ENCODE peak calls at places on chromosomes 13 and 19, in seven cellular contexts. One of them, this sample, is unnamed.

GRCh38 chr19:29927944-29928669 is 13.9 kb upstream of the URI1 start:
- DNase-seq in GM04503: no peak
- DNase-seq in nephron progenitor cell: peak
- DNase-seq in cardiac fibroblast: no peak
- DNase-seq in T-helper 1 cell: no peak
- DNase-seq in NCI-H2081 treated with DMSO at 0.1 percent for 48 hours: no peak
- DNase-seq in upper lobe of right lung: no peak
- DNase-seq in this sample: no peak

GRCh38 chr13:29737061-29737460 is 113.4 kb downstream of the UBL3 start:
- DNase-seq in T-helper 1 cell: no peak
- DNase-seq in nephron progenitor cell: no peak
- DNase-seq in cardiac fibroblast: no peak
- DNase-seq in NCI-H2081 treated with DMSO at 0.1 percent for 48 hours: no peak
- DNase-seq in upper lobe of right lung: no peak
- DNase-seq in GM04503: no peak
- DNase-seq in this sample: no peak

GRCh38 chr13:77460195-77460594 is 75.3 kb upstream of the SCEL start:
- DNase-seq in upper lobe of right lung: peak
- DNase-seq in GM04503: no peak
- DNase-seq in T-helper 1 cell: no peak
- DNase-seq in nephron progenitor cell: no peak
- DNase-seq in cardiac fibroblast: peak
- DNase-seq in NCI-H2081 treated with DMSO at 0.1 percent for 48 hours: no peak
- DNase-seq in this sample: no peak

GRCh38 chr19:3857449-3858003 is 11.3 kb downstream of the ZFR2 start:
- DNase-seq in nephron progenitor cell: no peak
- DNase-seq in T-helper 1 cell: no peak
- DNase-seq in upper lobe of right lung: no peak
- DNase-seq in NCI-H2081 treated with DMSO at 0.1 percent for 48 hours: no peak
- DNase-seq in GM04503: no peak
- DNase-seq in cardiac fibroblast: no peak
- DNase-seq in this sample: no peak

GRCh38 chr19:14089412-14089661 is 1.2 kb downstream of the SAMD1 start:
- DNase-seq in nephron progenitor cell: no peak
- DNase-seq in T-helper 1 cell: peak
- DNase-seq in GM04503: no peak
- DNase-seq in cardiac fibroblast: peak
- DNase-seq in upper lobe of right lung: no peak
- DNase-seq in NCI-H2081 treated with DMSO at 0.1 percent for 48 hours: no peak
- DNase-seq in this sample: no peak

GRCh38 chr13:77040835-77041234 is 13.9 kb upstream of the FBXL3 start:
- DNase-seq in T-helper 1 cell: no peak
- DNase-seq in GM04503: no peak
- DNase-seq in nephron progenitor cell: no peak
- DNase-seq in upper lobe of right lung: no peak
- DNase-seq in cardiac fibroblast: no peak
- DNase-seq in NCI-H2081 treated with DMSO at 0.1 percent for 48 hours: no peak
- DNase-seq in this sample: no peak

GRCh38 chr19:18282021-18282787 is 782 bp upstream of the JUND start:
- DNase-seq in NCI-H2081 treated with DMSO at 0.1 percent for 48 hours: no peak
- DNase-seq in cardiac fibroblast: no peak
- DNase-seq in GM04503: no peak
- DNase-seq in T-helper 1 cell: no peak
- DNase-seq in nephron progenitor cell: no peak
- DNase-seq in upper lobe of right lung: peak
- DNase-seq in this sample: no peak

GRCh38 chr19:32041681-32042292 is 303.6 kb upstream of the ZNF507 start:
- DNase-seq in NCI-H2081 treated with DMSO at 0.1 percent for 48 hours: no peak
- DNase-seq in T-helper 1 cell: no peak
- DNase-seq in nephron progenitor cell: peak
- DNase-seq in upper lobe of right lung: peak
- DNase-seq in GM04503: no peak
- DNase-seq in cardiac fibroblast: peak
- DNase-seq in this sample: no peak

GRCh38 chr13:26988059-26988769 is 183.4 kb downstream of the USP12 start:
- DNase-seq in upper lobe of right lung: no peak
- DNase-seq in NCI-H2081 treated with DMSO at 0.1 percent for 48 hours: no peak
- DNase-seq in T-helper 1 cell: no peak
- DNase-seq in nephron progenitor cell: no peak
- DNase-seq in cardiac fibroblast: no peak
- DNase-seq in GM04503: no peak
- DNase-seq in this sample: no peak

GRCh38 chr13:95133498-95133897 is 167.8 kb downstream of the ABCC4 start:
- DNase-seq in NCI-H2081 treated with DMSO at 0.1 percent for 48 hours: no peak
- DNase-seq in cardiac fibroblast: no peak
- DNase-seq in nephron progenitor cell: no peak
- DNase-seq in upper lobe of right lung: no peak
- DNase-seq in T-helper 1 cell: no peak
- DNase-seq in GM04503: no peak
- DNase-seq in this sample: no peak

GRCh38 chr13:97125810-97126738 is 96.1 kb upstream of the MBNL2 start:
- DNase-seq in cardiac fibroblast: peak
- DNase-seq in nephron progenitor cell: no peak
- DNase-seq in NCI-H2081 treated with DMSO at 0.1 percent for 48 hours: no peak
- DNase-seq in T-helper 1 cell: no peak
- DNase-seq in GM04503: no peak
- DNase-seq in upper lobe of right lung: no peak
- DNase-seq in this sample: no peak

GRCh38 chr13:96792736-96793444 is 201.4 kb downstream of the OXGR1 start:
- DNase-seq in NCI-H2081 treated with DMSO at 0.1 percent for 48 hours: no peak
- DNase-seq in cardiac fibroblast: no peak
- DNase-seq in upper lobe of right lung: no peak
- DNase-seq in nephron progenitor cell: no peak
- DNase-seq in GM04503: no peak
- DNase-seq in T-helper 1 cell: no peak
- DNase-seq in this sample: no peak

GRCh38 chr13:24716446-24716845 is 36.2 kb downstream of the ATP12A start:
- DNase-seq in T-helper 1 cell: no peak
- DNase-seq in cardiac fibroblast: no peak
- DNase-seq in upper lobe of right lung: no peak
- DNase-seq in NCI-H2081 treated with DMSO at 0.1 percent for 48 hours: no peak
- DNase-seq in nephron progenitor cell: no peak
- DNase-seq in GM04503: no peak
- DNase-seq in this sample: no peak

GRCh38 chr13:98220188-98220765 is 43.2 kb upstream of the RNF113B start:
- DNase-seq in GM04503: no peak
- DNase-seq in cardiac fibroblast: peak
- DNase-seq in upper lobe of right lung: no peak
- DNase-seq in T-helper 1 cell: no peak
- DNase-seq in nephron progenitor cell: no peak
- DNase-seq in NCI-H2081 treated with DMSO at 0.1 percent for 48 hours: no peak
- DNase-seq in this sample: no peak

GRCh38 chr19:6138066-6138465 is 2.6 kb downstream of the ACSBG2 start:
- DNase-seq in cardiac fibroblast: no peak
- DNase-seq in NCI-H2081 treated with DMSO at 0.1 percent for 48 hours: no peak
- DNase-seq in upper lobe of right lung: no peak
- DNase-seq in nephron progenitor cell: no peak
- DNase-seq in GM04503: no peak
- DNase-seq in T-helper 1 cell: no peak
- DNase-seq in this sample: no peak

This sample was measured in natural killer cell treated with Interleukin-12 subunit alpha and Interleukin-12 subunit beta and Interleukin-15 and Interleukin-18, amount 100 ng/mL, for 72 hours.